ENCODE peak calls at places on chromosomes 6 and 20, in five cellular contexts. W, D, S, R and L are unnamed samples.

GRCh38 chr6:116633685-116634084 is 17.4 kb downstream of the RSPH4A start:
- DNase-seq in W (peak), D (no peak), S (no peak), R (no peak), L (no peak)

GRCh38 chr20:26276811-26277210 is 580.2 kb upstream of the ZNF337 start:
- DNase-seq in W (no peak), D (no peak), S (peak), R (peak), L (peak)

GRCh38 chr6:54876365-54876764 is 29.8 kb downstream of the FAM83B start:
- DNase-seq in W (no peak), D (no peak), S (no peak), R (no peak), L (no peak)

GRCh38 chr6:123803456-123803861 is 206 bp upstream of the NKAIN2 start:
- DNase-seq in W (no peak), D (no peak), S (no peak), R (no peak), L (no peak)

GRCh38 chr6:30238178-30238795 is 25.1 kb upstream of the TRIM26 start:
- DNase-seq in W (no peak), D (no peak), S (no peak), R (no peak), L (peak)

GRCh38 chr6:136607932-136608772 is 57.9 kb upstream of the MAP7 start:
- DNase-seq in W (peak), D (peak), S (peak), R (peak), L (peak)

GRCh38 chr20:40431611-40432010 is 257.4 kb downstream of the MAFB start:
- DNase-seq in W (no peak), D (no peak), S (no peak), R (no peak), L (peak)

GRCh38 chr6:36539814-36540568 is 7.3 kb downstream of the STK38 start:
- DNase-seq in W (no peak), D (no peak), S (no peak), R (no peak), L (no peak)

GRCh38 chr6:153031335-153031955 is 28.9 kb upstream of the MTRF1L start:
- DNase-seq in W (no peak), D (no peak), S (no peak), R (no peak), L (peak)

GRCh38 chr6:41635365-41635764 is 2.9 kb upstream of the MDFI start:
- DNase-seq in W (no peak), D (no peak), S (no peak), R (no peak), L (no peak)

GRCh38 chr6:113630365-113630737 is 226.8 kb upstream of the MARCKS start:
- DNase-seq in W (no peak), D (no peak), S (no peak), R (no peak), L (peak)

GRCh38 chr6:103872219-103872618 is 987.5 kb downstream of the HACE1 start:
- DNase-seq in W (no peak), D (no peak), S (no peak), R (no peak), L (no peak)

GRCh38 chr6:142760152-142760551 is 184.8 kb downstream of the HIVEP2 start:
- DNase-seq in W (no peak), D (no peak), S (no peak), R (no peak), L (peak)

GRCh38 chr6:160348552-160349441 is 619 bp downstream of the SLC22A3 start:
- DNase-seq in W (no peak), D (peak), S (peak), R (no peak), L (peak)

GRCh38 chr6:144897441-144897921 is 612.3 kb downstream of the UTRN start:
- DNase-seq in W (no peak), D (no peak), S (no peak), R (no peak), L (peak)

GRCh38 chr6:155287762-155288161 is 23.9 kb downstream of the CLDN20 start:
- DNase-seq in W (no peak), D (no peak), S (no peak), R (no peak), L (no peak)

GRCh38 chr6:13359287-13359686 is 30.9 kb upstream of the TBC1D7 start:
- DNase-seq in W (no peak), D (no peak), S (no peak), R (no peak), L (no peak)
- H3K4me3 ChIP-seq in W (no peak), D (no peak), S (no peak), R (no peak), L (no peak)

GRCh38 chr20:4864292-4864691 is 137.0 kb downstream of the SLC23A2 start:
- DNase-seq in W (no peak), D (no peak), S (no peak), R (no peak), L (no peak)

GRCh38 chr20:4862661-4863060 is 138.6 kb downstream of the SLC23A2 start:
- DNase-seq in W (no peak), D (no peak), S (no peak), R (no peak), L (no peak)

GRCh38 chr20:4869290-4870193 is 131.8 kb downstream of the SLC23A2 start:
- DNase-seq in W (no peak), D (no peak), S (no peak), R (no peak), L (no peak)

GRCh38 chr20:4867036-4867435 is 134.3 kb downstream of the SLC23A2 start:
- DNase-seq in W (no peak), D (no peak), S (no peak), R (no peak), L (no peak)

GRCh38 chr20:4866429-4866828 is 134.9 kb downstream of the SLC23A2 start:
- DNase-seq in W (no peak), D (no peak), S (no peak), R (no peak), L (no peak)
- H3K4me3 ChIP-seq in W (no peak), D (no peak), S (no peak), R (no peak), L (no peak)

DNA sequence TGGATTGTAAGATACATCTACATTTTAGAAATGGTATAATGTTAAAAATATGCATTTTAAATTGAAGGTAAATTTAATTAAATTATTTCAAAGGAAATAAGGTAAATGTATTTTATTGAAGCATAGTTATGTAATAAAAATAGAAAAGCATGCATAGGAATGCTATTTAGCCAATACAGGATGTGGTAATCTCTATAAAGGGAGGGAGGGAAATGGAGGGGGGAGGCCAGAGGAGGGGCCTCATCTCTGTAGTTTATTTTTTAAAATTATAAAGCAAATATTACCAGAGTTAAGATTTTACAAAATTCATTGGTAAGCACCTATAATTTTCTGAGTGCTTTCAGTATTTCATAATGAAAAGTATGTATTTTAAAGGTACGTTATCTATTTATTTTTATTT is 27.2 kb downstream of the SLC16A10 start:
- DNase-seq in W (no peak), D (no peak), S (no peak), R (no peak), L (no peak)
- H3K4me3 ChIP-seq in W (no peak), D (no peak), S (no peak), R (no peak), L (no peak)

GRCh38 chr6:27290850-27291208 is 21.2 kb downstream of the POM121L2 start:
- DNase-seq in W (no peak), D (no peak), S (no peak), R (no peak), L (no peak)
- H3K4me3 ChIP-seq in W (no peak), D (no peak), S (peak), R (no peak), L (no peak)

DNA sequence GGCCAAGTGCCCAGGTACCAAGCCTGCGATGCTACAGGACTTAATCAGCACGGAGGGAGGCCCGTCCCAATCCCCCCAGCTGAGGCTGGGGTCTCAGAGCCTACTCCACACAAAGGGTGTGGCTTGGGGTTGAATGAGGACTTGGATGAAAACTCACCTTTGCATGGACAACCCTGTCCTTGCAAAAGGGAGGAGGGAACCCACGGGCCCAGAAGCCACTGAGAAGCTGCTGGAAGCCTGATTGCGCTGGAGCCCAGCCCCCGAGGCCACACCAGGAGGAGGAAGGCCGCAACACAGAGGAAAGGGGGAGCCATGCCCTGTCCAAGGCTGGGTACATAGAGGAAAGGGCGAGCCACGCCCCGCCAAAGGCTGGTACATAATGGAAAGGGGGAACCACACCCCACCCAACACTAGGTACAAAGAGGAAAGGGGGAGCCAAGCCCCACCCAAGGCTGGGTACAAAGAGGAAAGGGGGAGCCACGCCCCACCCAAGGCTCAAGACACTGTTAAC is 158.8 kb downstream of the DLL1 start:
- DNase-seq in W (no peak), D (peak), S (no peak), R (peak), L (no peak)
- H3K4me3 ChIP-seq in W (no peak), D (no peak), S (no peak), R (no peak), L (no peak)

GRCh38 chr6:52552278-52552643 is 24.6 kb downstream of the TRAM2 start:
- DNase-seq in W (no peak), D (no peak), S (no peak), R (no peak), L (no peak)
- H3K4me3 ChIP-seq in W (no peak), D (no peak), S (no peak), R (peak), L (no peak)

DNA sequence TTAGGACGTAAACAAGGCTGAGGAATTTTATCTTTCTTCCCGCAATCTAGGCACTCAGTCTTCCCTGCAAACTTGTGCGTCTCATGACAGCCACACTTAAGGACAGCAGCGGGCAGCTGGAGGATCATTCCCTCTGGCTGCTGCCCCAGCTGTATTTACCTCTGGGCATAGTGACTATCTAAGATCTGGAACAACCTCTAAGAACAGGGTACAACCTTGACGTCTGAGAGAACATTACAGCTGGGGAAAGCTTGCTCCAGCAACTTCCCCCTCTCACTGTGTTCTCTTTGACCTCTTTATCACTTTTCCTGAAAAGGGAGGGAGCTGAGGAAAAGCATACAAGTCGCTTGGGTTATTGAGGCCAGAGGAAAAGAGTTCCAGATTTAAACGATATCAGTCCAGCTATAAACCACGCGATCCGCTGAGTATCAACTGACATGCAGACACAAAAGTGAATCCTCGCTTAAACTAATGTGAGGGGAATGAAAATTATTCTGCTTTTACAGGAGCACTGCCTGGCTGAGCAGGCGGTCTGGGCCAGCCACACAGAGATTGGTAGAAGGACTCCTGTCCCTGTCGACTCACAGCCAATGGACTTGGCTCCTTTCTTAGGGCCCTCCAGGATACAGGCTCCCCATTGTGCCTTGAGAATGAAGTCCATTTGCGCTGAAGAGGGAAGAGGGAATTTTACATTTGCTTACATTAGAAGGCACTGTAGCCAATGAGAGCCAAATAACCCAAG is 153.3 kb downstream of the QRSL1 start:
- DNase-seq in W (peak), D (peak), S (peak), R (no peak), L (no peak)
- H3K4me3 ChIP-seq in W (no peak), D (peak), S (no peak), R (no peak), L (no peak)

GRCh38 chr20:5796369-5797040 is 46.3 kb downstream of the SHLD1 start:
- DNase-seq in W (no peak), D (no peak), S (no peak), R (no peak), L (no peak)

GRCh38 chr20:5797843-5798462 is 47.8 kb downstream of the SHLD1 start:
- DNase-seq in W (no peak), D (no peak), S (no peak), R (no peak), L (no peak)

GRCh38 chr20:5793916-5794315 is 43.7 kb downstream of the SHLD1 start:
- DNase-seq in W (no peak), D (no peak), S (no peak), R (no peak), L (no peak)

GRCh38 chr20:5797165-5797564 is 47.0 kb downstream of the SHLD1 start:
- DNase-seq in W (no peak), D (no peak), S (no peak), R (no peak), L (no peak)
- H3K4me3 ChIP-seq in W (no peak), D (no peak), S (no peak), R (no peak), L (no peak)